ENCODE peak calls at places on chromosomes 13 and 19, in four cellular contexts. E, Z, M and R are unnamed samples. For H3K36me3, the result is how much of the 10 kb centered on the place peaks cover.

GRCh38 chr19:17026706-17027427 is at the start of gene CPAMD8:
- DNase-seq in E (no peak), M (no peak), Z (no peak), R (no peak)

GRCh38 chr13:111233080-111233479 is 87.4 kb upstream of the TEX29 start:
- DNase-seq in M (no peak), Z (no peak), E (no peak), R (no peak)

GRCh38 chr13:94251801-94252200 is 227.7 kb downstream of the DCT start:
- DNase-seq in Z (no peak), E (peak), M (no peak), R (no peak)

GRCh38 chr19:47075941-47076340 is 27.5 kb upstream of the TMEM160 start:
- DNase-seq in E (no peak), M (no peak), Z (no peak), R (no peak)

GRCh38 chr19:45814166-45814780 is 835 bp downstream of the RSPH6A start:
- DNase-seq in M (no peak), Z (no peak), E (no peak), R (no peak)

GRCh38 chr19:45629704-45630103 is 9.5 kb downstream of the EML2 start:
- DNase-seq in Z (no peak), M (no peak), E (no peak), R (no peak)

GRCh38 chr13:29948246-29948645 is 97.8 kb upstream of the UBL3 start:
- DNase-seq in M (no peak), E (peak), Z (no peak), R (no peak)

GRCh38 chr13:33279898-33280549 is 5.5 kb downstream of the STARD13 start:
- DNase-seq in M (no peak), E (peak), Z (no peak), R (peak)

GRCh38 chr13:73715114-73715909 is 418.9 kb downstream of the KLF12 start:
- DNase-seq in M (no peak), Z (peak), E (no peak), R (no peak)

GRCh38 chr13:36526897-36527296 is 94.6 kb downstream of the CCNA1 start:
- DNase-seq in M (no peak), E (no peak), Z (no peak), R (no peak)

GRCh38 chr19:36527873-36528193 is 238 bp downstream of the ZNF260 start:
- DNase-seq in E (no peak), M (no peak), Z (no peak), R (no peak)

GRCh38 chr13:99600318-99600717 is 99.0 kb downstream of the TM9SF2 start:
- DNase-seq in M (no peak), Z (no peak), E (no peak), R (no peak)

GRCh38 chr13:64471916-64472315 is 2758.2 kb downstream of the PCDH9 start:
- DNase-seq in E (peak), M (no peak), Z (no peak), R (no peak)

GRCh38 chr19:3304871-3305423 is 61.4 kb upstream of the NFIC start:
- DNase-seq in M (peak), Z (peak), E (peak), R (peak)

GRCh38 chr13:101876951-101877350 is 424.5 kb downstream of the ITGBL1 start:
- DNase-seq in Z (no peak), M (no peak), E (no peak), R (no peak)

GRCh38 chr13:104650426-104650825 is 1584.2 kb upstream of the SLC10A2 start:
- DNase-seq in E (no peak), Z (no peak), M (no peak), R (no peak)

GRCh38 chr19:46068345-46069258 is 27.8 kb upstream of the IGFL4 start:
- DNase-seq in E (peak), Z (no peak), M (no peak), R (peak)

GRCh38 chr19:42519108-42519507 is 9.2 kb downstream of the CEACAM1 start:
- DNase-seq in M (no peak), E (no peak), Z (no peak), R (peak)
- H3K36me3 ChIP-seq in M (under half), E (under half), Z (under half), R (under half)

GRCh38 chr13:41216160-41216559 is 21.8 kb upstream of the KBTBD7 start:
- DNase-seq in E (peak), M (no peak), Z (no peak), R (no peak)
- H3K4me3 ChIP-seq in E (no peak), M (no peak), Z (no peak), R (no peak)

GRCh38 chr19:23800281-23800680 is 41.6 kb upstream of the ZNF681 start:
- DNase-seq in E (no peak), Z (no peak), M (no peak), R (no peak)

GRCh38 chr19:23800868-23801267 is 42.2 kb upstream of the ZNF681 start:
- DNase-seq in Z (no peak), M (no peak), E (no peak), R (no peak)

GRCh38 chr19:23804676-23805075 is 46.0 kb upstream of the ZNF681 start:
- DNase-seq in M (no peak), E (no peak), Z (no peak), R (no peak)

GRCh38 chr19:23801798-23802197 is 43.1 kb upstream of the ZNF681 start:
- DNase-seq in E (no peak), Z (no peak), M (no peak), R (no peak)

DNA sequence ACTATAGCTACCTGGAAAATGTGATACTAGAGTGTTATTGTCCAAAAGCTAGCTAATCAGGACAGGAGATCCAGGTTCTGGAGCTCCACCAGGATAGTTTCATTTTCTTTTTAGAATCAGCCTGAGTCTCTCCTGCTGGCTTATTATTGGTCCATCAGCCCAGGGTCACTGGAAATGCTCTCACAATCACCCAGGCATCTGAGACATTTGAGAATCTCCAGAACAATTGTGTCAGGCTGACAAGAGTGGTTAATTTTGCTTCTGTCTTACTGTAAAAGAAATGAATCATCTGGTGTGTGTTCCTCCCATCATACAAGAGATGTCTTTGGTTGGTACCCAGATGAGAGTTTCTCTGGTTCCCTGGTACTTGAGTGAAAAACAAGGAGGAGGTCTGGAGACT is 43.6 kb upstream of the ZNF681 start:
- DNase-seq in M (no peak), Z (no peak), E (no peak), R (no peak)
- H3K36me3 ChIP-seq in M (under half), Z (under half), E (under half), R (under half)

GRCh38 chr13:31663880-31664585 is 75.3 kb upstream of the RXFP2 start:
- DNase-seq in E (no peak), M (no peak), Z (no peak), R (no peak)
- H3K4me3 ChIP-seq in E (no peak), M (no peak), Z (no peak), R (no peak)

DNA sequence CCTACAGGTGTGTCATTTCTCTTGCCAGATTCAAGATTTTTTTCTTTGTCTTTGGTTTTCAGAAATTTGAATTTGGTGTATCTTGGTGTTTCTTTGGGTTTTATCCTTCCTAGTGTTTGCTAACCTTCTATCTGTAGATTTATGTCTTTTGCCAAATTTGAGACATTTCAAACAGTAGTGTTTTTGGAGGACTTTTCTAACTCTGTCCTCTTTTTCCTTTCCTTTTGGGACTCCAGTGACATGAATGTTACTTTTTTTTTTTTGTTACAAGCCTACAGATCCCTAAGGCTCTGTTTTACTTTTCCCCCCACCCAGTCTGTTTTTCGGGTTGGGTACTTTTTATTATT is 58.8 kb downstream of the ZMYM2 start:
- DNase-seq in Z (no peak), M (no peak), E (no peak), R (no peak)
- H3K36me3 ChIP-seq in Z (under half), M (under half), E (under half), R (under half)

GRCh38 chr19:48442116-48443035 is 3.4 kb upstream of the GRWD1 start:
- DNase-seq in Z (no peak), E (no peak), M (no peak), R (no peak)

GRCh38 chr19:48444933-48445194 is 919 bp upstream of the GRWD1 start:
- DNase-seq in E (no peak), M (no peak), Z (no peak), R (no peak)

GRCh38 chr19:48444129-48444932 is 1.5 kb upstream of the GRWD1 start:
- DNase-seq in M (no peak), E (no peak), Z (no peak), R (no peak)

GRCh38 chr19:48443731-48444128 is 2.1 kb upstream of the GRWD1 start:
- DNase-seq in E (no peak), Z (no peak), M (no peak), R (no peak)

DNA sequence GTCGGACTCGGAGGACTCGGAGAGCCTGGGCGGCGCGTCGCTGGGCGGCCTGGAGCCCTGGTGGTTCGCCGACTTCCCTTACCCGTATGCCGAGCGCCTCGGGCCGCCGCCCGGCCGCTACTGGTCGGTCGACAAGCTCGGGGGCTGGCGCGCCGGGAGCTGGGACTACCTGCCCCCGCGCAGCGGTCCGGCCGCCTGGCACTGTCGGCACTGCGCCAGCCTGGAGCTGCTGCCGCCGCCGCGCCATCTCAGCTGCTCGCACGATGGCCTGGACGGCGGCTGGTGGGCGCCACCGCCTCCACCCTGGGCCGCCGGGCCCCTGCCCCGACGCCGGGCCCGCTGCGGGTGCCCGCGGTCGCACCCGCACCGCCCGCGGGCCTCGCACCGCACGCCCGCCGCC is 2.5 kb upstream of the GRWD1 start:
- DNase-seq in Z (no peak), E (no peak), M (no peak), R (no peak)
- H3K4me3 ChIP-seq in Z (peak), E (no peak), M (peak), R (no peak)

DNA sequence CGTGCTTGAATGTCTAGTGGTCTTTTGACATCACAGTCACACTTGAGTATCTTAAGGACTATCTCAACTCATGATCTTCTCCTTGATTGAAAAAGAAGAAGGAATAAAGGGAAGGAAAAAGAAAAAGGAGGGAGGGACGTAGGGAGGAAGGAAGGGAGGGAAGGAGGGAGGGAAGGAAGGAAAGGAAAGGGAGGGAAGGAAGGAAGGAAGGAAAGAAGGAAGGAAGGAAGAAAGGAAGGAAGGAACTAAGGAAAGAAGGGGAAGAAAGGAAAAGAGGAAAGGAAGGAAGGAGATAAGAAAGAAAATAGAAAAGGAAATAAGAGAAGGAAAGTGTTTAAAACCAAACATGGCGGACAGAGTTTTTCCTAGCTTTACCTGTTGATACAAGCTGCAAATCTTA is 64.7 kb downstream of the RNASEH2B start:
- DNase-seq in E (no peak), M (no peak), Z (no peak), R (no peak)
- H3K36me3 ChIP-seq in E (under half), M (under half), Z (under half), R (under half)

GRCh38 chr19:38361633-38362075 is 12.7 kb upstream of the PSMD8 start:
- DNase-seq in Z (peak), M (peak), E (peak), R (peak)

GRCh38 chr19:38360351-38360750 is 14.0 kb upstream of the PSMD8 start:
- DNase-seq in M (no peak), E (no peak), Z (no peak), R (no peak)

GRCh38 chr19:38359242-38360021 is 14.9 kb upstream of the PSMD8 start:
- DNase-seq in Z (no peak), M (no peak), E (no peak), R (no peak)

GRCh38 chr19:38362076-38362945 is 12.1 kb upstream of the PSMD8 start:
- DNase-seq in E (peak), Z (peak), M (peak), R (peak)

DNA sequence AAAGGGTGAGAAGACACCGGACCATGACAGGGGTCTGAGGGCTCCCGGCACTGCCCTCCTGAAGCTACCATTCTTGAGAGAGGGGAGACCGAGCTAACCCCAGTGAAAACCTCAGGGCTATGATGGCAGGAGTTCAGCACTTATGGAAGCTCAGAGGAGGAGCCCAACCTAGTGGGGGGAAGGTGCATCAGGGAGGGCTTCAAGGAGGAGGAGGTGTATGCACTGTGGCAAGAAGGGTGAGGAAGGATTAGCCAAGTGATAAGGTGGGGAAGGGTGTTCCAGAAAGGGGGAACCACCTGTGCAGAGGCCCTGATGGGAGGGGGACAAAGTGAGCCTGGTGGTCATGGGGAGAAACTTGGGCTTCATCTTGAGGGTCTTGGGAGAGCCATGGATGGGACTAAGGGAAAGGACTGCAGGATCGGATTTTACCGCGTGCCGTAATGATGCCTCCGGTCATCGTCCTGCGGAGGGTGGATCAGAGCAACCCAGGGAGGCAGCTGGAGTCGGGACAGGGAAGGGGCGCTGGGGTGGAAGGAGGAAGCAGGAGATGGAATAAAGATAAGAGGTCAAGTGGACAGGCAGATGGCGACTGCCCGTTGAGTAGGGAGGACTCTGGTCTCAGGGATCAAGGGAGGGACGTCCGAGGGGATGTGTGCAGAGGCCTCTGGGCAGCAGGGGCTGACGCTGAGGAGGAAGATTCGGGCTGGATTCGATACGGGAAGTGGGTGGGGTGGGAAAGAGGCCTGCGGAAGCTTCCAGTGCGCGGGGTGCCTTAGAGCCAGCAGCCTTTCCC is 13.3 kb upstream of the PSMD8 start:
- DNase-seq in M (no peak), Z (no peak), E (no peak), R (no peak)
- H3K4me3 ChIP-seq in M (peak), Z (peak), E (peak), R (peak)

DNA sequence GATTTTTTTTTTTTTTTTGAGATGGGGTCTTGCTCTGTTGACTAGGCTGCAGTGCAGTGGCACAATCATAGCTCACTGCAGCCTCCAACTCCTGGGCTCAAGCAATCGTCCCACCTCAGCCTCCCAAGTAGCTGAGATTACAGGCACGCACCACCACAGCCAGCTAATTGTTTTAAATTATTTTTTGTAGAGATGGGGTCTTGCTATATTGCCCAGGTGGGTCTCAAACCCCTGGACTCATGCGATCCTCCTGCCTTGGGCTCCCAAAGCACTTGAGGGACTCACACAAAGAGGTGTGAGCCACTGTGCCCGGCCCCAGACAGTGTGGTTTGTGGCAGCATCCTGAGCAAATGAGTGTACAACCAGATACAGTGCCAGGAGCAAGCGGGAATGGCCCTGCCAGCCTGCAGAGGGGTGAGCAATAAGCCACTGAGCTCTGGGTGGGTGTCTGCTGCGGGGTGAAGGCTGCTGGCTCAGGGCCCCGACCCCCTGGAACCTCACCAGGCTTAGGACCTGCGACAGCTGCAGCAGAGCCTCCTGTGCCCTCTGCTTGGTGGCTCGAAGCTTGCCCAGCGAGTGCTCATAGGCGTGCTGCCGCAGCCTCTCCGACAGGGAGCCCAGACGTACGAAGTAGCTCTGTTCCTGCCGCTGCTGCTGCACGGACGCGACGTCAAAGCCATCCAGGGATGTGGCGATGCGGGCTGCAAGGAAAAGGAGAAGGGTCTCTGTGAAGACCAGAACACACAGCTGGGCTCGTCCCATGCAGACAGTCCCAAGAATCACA is 15.9 kb upstream of the TICAM1 start:
- DNase-seq in M (no peak), E (no peak), Z (no peak), R (no peak)
- H3K36me3 ChIP-seq in M (under half), E (under half), Z (under half), R (under half)